ENCODE peak calls at places on chromosomes 11 and 22, in ten cellular contexts. One of them, this sample, is unnamed.

GRCh38 chr11:130454495-130455262 is 6.2 kb downstream of the ADAMTS15 start:
- DNase-seq in OCI-LY7: no peak
- DNase-seq in H9: no peak
- DNase-seq in MM.1S: no peak
- DNase-seq in GM23338: no peak
- DNase-seq in HCT116: no peak
- DNase-seq in fibroblast of lung: peak
- DNase-seq in IMR-90: peak
- DNase-seq in astrocyte: peak
- DNase-seq in endothelial cell of umbilical vein: no peak
- DNase-seq in this sample: no peak

GRCh38 chr22:50610581-50610980 is 10.0 kb downstream of the MAPK8IP2 start:
- DNase-seq in IMR-90: no peak
- DNase-seq in fibroblast of lung: no peak
- DNase-seq in HCT116: no peak
- DNase-seq in OCI-LY7: no peak
- DNase-seq in H9: no peak
- DNase-seq in GM23338: no peak
- DNase-seq in MM.1S: no peak
- DNase-seq in endothelial cell of umbilical vein: no peak
- DNase-seq in astrocyte: no peak
- DNase-seq in this sample: no peak

GRCh38 chr11:123740787-123741158 is 687 bp downstream of the ZNF202 start:
- DNase-seq in OCI-LY7: no peak
- DNase-seq in IMR-90: no peak
- DNase-seq in MM.1S: no peak
- DNase-seq in GM23338: no peak
- DNase-seq in astrocyte: no peak
- DNase-seq in HCT116: no peak
- DNase-seq in H9: no peak
- DNase-seq in fibroblast of lung: peak
- DNase-seq in endothelial cell of umbilical vein: no peak
- DNase-seq in this sample: peak

GRCh38 chr11:66853242-66854229 is 3.3 kb upstream of the LRFN4 start:
- DNase-seq in MM.1S: no peak
- DNase-seq in endothelial cell of umbilical vein: no peak
- DNase-seq in astrocyte: no peak
- DNase-seq in H9: no peak
- DNase-seq in OCI-LY7: no peak
- DNase-seq in fibroblast of lung: no peak
- DNase-seq in GM23338: no peak
- DNase-seq in IMR-90: no peak
- DNase-seq in HCT116: no peak
- DNase-seq in this sample: no peak

GRCh38 chr11:66904055-66904454 is 47.2 kb downstream of the LRFN4 start:
- DNase-seq in astrocyte: no peak
- DNase-seq in HCT116: peak
- DNase-seq in MM.1S: no peak
- DNase-seq in GM23338: no peak
- DNase-seq in IMR-90: peak
- DNase-seq in OCI-LY7: no peak
- DNase-seq in fibroblast of lung: peak
- DNase-seq in endothelial cell of umbilical vein: peak
- DNase-seq in H9: no peak
- DNase-seq in this sample: peak

GRCh38 chr22:40958329-40958728 is 7.2 kb downstream of the RBX1 start:
- DNase-seq in MM.1S: no peak
- DNase-seq in fibroblast of lung: no peak
- DNase-seq in endothelial cell of umbilical vein: no peak
- DNase-seq in astrocyte: no peak
- DNase-seq in IMR-90: no peak
- DNase-seq in H9: no peak
- DNase-seq in GM23338: no peak
- DNase-seq in HCT116: no peak
- DNase-seq in OCI-LY7: no peak
- DNase-seq in this sample: no peak

GRCh38 chr11:112941096-112941495 is 20.1 kb upstream of the NCAM1 start:
- DNase-seq in astrocyte: no peak
- DNase-seq in OCI-LY7: no peak
- DNase-seq in GM23338: no peak
- DNase-seq in MM.1S: no peak
- DNase-seq in IMR-90: no peak
- DNase-seq in endothelial cell of umbilical vein: no peak
- DNase-seq in H9: no peak
- DNase-seq in HCT116: no peak
- DNase-seq in fibroblast of lung: no peak
- DNase-seq in this sample: no peak

GRCh38 chr11:8671651-8672062 is 10.8 kb downstream of the TRIM66 start:
- DNase-seq in HCT116: no peak
- DNase-seq in OCI-LY7: no peak
- DNase-seq in MM.1S: no peak
- DNase-seq in GM23338: no peak
- DNase-seq in endothelial cell of umbilical vein: no peak
- DNase-seq in astrocyte: peak
- DNase-seq in H9: peak
- DNase-seq in fibroblast of lung: peak
- DNase-seq in IMR-90: peak
- DNase-seq in this sample: no peak

GRCh38 chr11:97751405-97751804 is 1269.3 kb upstream of the CNTN5 start:
- DNase-seq in IMR-90: no peak
- DNase-seq in GM23338: no peak
- DNase-seq in MM.1S: no peak
- DNase-seq in endothelial cell of umbilical vein: no peak
- DNase-seq in astrocyte: no peak
- DNase-seq in fibroblast of lung: no peak
- DNase-seq in H9: no peak
- DNase-seq in OCI-LY7: no peak
- DNase-seq in HCT116: no peak
- DNase-seq in this sample: no peak

GRCh38 chr11:59463176-59463575 is 6.4 kb downstream of the OR4D6 start:
- DNase-seq in GM23338: peak
- DNase-seq in OCI-LY7: no peak
- DNase-seq in endothelial cell of umbilical vein: peak
- DNase-seq in HCT116: no peak
- DNase-seq in fibroblast of lung: no peak
- DNase-seq in astrocyte: no peak
- DNase-seq in H9: no peak
- DNase-seq in IMR-90: no peak
- DNase-seq in MM.1S: no peak
- DNase-seq in this sample: peak

GRCh38 chr11:33893711-33894401 is 2.0 kb upstream of the LMO2 start:
- DNase-seq in GM23338: no peak
- DNase-seq in HCT116: no peak
- DNase-seq in endothelial cell of umbilical vein: no peak
- DNase-seq in IMR-90: no peak
- DNase-seq in OCI-LY7: peak
- DNase-seq in MM.1S: peak
- DNase-seq in fibroblast of lung: peak
- DNase-seq in astrocyte: peak
- DNase-seq in H9: no peak
- DNase-seq in this sample: no peak

GRCh38 chr22:28246392-28246791 is 327.3 kb upstream of the PITPNB start:
- DNase-seq in astrocyte: peak
- DNase-seq in HCT116: no peak
- DNase-seq in fibroblast of lung: peak
- DNase-seq in IMR-90: peak
- DNase-seq in OCI-LY7: no peak
- DNase-seq in H9: no peak
- DNase-seq in endothelial cell of umbilical vein: no peak
- DNase-seq in GM23338: no peak
- DNase-seq in MM.1S: no peak
- DNase-seq in this sample: no peak

GRCh38 chr11:61004841-61005240 is 33.4 kb downstream of the CD6 start:
- DNase-seq in IMR-90: no peak
- DNase-seq in GM23338: no peak
- DNase-seq in MM.1S: no peak
- DNase-seq in astrocyte: no peak
- DNase-seq in HCT116: no peak
- DNase-seq in endothelial cell of umbilical vein: no peak
- DNase-seq in fibroblast of lung: peak
- DNase-seq in OCI-LY7: no peak
- DNase-seq in H9: no peak
- DNase-seq in this sample: no peak

GRCh38 chr11:122863704-122864326 is 18.7 kb upstream of the JHY start:
- DNase-seq in HCT116: peak
- DNase-seq in GM23338: peak
- DNase-seq in fibroblast of lung: peak
- DNase-seq in endothelial cell of umbilical vein: peak
- DNase-seq in MM.1S: peak
- DNase-seq in OCI-LY7: peak
- DNase-seq in IMR-90: peak
- DNase-seq in H9: no peak
- DNase-seq in astrocyte: peak
- DNase-seq in this sample: peak

GRCh38 chr11:12968101-12968500 is 41.0 kb upstream of the RASSF10 start:
- DNase-seq in HCT116: no peak
- DNase-seq in astrocyte: no peak
- DNase-seq in IMR-90: no peak
- DNase-seq in fibroblast of lung: no peak
- DNase-seq in MM.1S: no peak
- DNase-seq in OCI-LY7: no peak
- DNase-seq in H9: no peak
- DNase-seq in endothelial cell of umbilical vein: no peak
- DNase-seq in GM23338: no peak
- DNase-seq in this sample: peak

GRCh38 chr11:26243426-26243825 is 88.5 kb upstream of the ANO3 start:
- DNase-seq in H9: no peak
- DNase-seq in IMR-90: peak
- DNase-seq in endothelial cell of umbilical vein: no peak
- DNase-seq in fibroblast of lung: peak
- DNase-seq in HCT116: no peak
- DNase-seq in GM23338: no peak
- DNase-seq in MM.1S: no peak
- DNase-seq in astrocyte: peak
- DNase-seq in OCI-LY7: no peak
- DNase-seq in this sample: peak
- H2AFZ ChIP-seq in H9: no peak
- H2AFZ ChIP-seq in IMR-90: no peak
- H2AFZ ChIP-seq in endothelial cell of umbilical vein: no peak
- H2AFZ ChIP-seq in fibroblast of lung: no peak
- H2AFZ ChIP-seq in HCT116: no peak
- H2AFZ ChIP-seq in GM23338: no peak
- H2AFZ ChIP-seq in MM.1S: no peak
- H2AFZ ChIP-seq in astrocyte: no peak
- H2AFZ ChIP-seq in OCI-LY7: no peak
- H2AFZ ChIP-seq in this sample: no peak

DNA sequence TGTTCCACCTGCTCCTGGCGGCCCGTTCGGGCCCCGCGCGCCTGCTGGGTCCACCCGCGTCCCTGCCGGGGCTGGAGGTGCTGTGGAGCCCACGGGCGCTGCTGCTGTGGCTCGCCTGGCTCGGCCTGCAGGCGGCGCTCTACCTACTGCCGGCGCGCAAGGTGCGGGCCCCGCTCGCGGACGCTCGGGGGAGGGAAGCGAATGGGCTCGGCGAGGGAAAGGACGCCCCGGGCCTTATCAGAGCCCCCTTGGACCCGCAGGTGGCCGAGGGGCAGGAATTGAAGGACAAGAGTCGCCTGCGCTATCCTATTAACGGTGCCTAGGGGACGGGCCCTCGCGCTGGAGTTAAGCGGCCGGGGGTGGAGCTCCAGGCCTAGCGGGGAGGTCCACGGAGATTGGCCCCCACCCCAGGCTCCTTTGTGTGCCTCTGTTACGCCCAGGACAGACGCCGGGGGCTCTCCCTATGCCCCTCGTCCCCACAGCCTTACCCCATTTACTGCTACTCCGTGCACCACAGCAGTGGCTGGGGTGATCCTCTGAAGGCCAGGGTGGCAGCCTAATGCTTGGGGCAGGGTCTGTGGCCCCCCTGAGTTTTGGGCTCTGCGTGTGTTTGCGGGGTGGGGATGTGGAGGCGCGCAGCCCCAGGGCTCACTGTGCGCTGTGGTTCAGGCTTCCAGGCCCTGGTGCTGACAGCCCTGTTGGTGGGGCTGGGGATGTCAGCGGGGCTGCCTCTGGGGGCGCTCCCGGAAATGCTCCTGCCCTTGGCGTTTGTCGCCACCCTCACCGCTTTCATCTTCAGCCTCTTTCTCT is 1.1 kb downstream of the TM7SF2 start:
- DNase-seq in IMR-90: peak
- DNase-seq in endothelial cell of umbilical vein: peak
- DNase-seq in HCT116: no peak
- DNase-seq in fibroblast of lung: peak
- DNase-seq in OCI-LY7: peak
- DNase-seq in astrocyte: no peak
- DNase-seq in GM23338: peak
- DNase-seq in H9: peak
- DNase-seq in MM.1S: peak
- DNase-seq in this sample: peak
- H2AFZ ChIP-seq in IMR-90: peak
- H2AFZ ChIP-seq in endothelial cell of umbilical vein: peak
- H2AFZ ChIP-seq in HCT116: no peak
- H2AFZ ChIP-seq in fibroblast of lung: peak
- H2AFZ ChIP-seq in OCI-LY7: peak
- H2AFZ ChIP-seq in astrocyte: no peak
- H2AFZ ChIP-seq in GM23338: peak
- H2AFZ ChIP-seq in H9: no peak
- H2AFZ ChIP-seq in MM.1S: peak
- H2AFZ ChIP-seq in this sample: peak

GRCh38 chr11:26512196-26512595 is 59.9 kb downstream of the MUC15 start:
- DNase-seq in endothelial cell of umbilical vein: no peak
- DNase-seq in fibroblast of lung: no peak
- DNase-seq in HCT116: no peak
- DNase-seq in GM23338: no peak
- DNase-seq in OCI-LY7: no peak
- DNase-seq in IMR-90: no peak
- DNase-seq in astrocyte: no peak
- DNase-seq in H9: no peak
- DNase-seq in MM.1S: no peak
- DNase-seq in this sample: no peak

GRCh38 chr11:26510201-26510600 is 61.9 kb downstream of the MUC15 start:
- DNase-seq in MM.1S: no peak
- DNase-seq in astrocyte: no peak
- DNase-seq in fibroblast of lung: no peak
- DNase-seq in endothelial cell of umbilical vein: no peak
- DNase-seq in IMR-90: no peak
- DNase-seq in OCI-LY7: no peak
- DNase-seq in GM23338: no peak
- DNase-seq in HCT116: no peak
- DNase-seq in H9: no peak
- DNase-seq in this sample: no peak

GRCh38 chr11:26507229-26507628 is 64.8 kb downstream of the MUC15 start:
- DNase-seq in endothelial cell of umbilical vein: no peak
- DNase-seq in fibroblast of lung: no peak
- DNase-seq in astrocyte: no peak
- DNase-seq in HCT116: no peak
- DNase-seq in IMR-90: no peak
- DNase-seq in H9: no peak
- DNase-seq in GM23338: no peak
- DNase-seq in OCI-LY7: no peak
- DNase-seq in MM.1S: no peak
- DNase-seq in this sample: no peak

GRCh38 chr11:26510756-26511155 is 61.3 kb downstream of the MUC15 start:
- DNase-seq in HCT116: no peak
- DNase-seq in fibroblast of lung: no peak
- DNase-seq in H9: no peak
- DNase-seq in MM.1S: no peak
- DNase-seq in astrocyte: no peak
- DNase-seq in endothelial cell of umbilical vein: no peak
- DNase-seq in GM23338: no peak
- DNase-seq in OCI-LY7: no peak
- DNase-seq in IMR-90: no peak
- DNase-seq in this sample: no peak
- H2AFZ ChIP-seq in HCT116: no peak
- H2AFZ ChIP-seq in fibroblast of lung: no peak
- H2AFZ ChIP-seq in H9: no peak
- H2AFZ ChIP-seq in MM.1S: no peak
- H2AFZ ChIP-seq in astrocyte: no peak
- H2AFZ ChIP-seq in endothelial cell of umbilical vein: no peak
- H2AFZ ChIP-seq in GM23338: no peak
- H2AFZ ChIP-seq in OCI-LY7: no peak
- H2AFZ ChIP-seq in IMR-90: no peak
- H2AFZ ChIP-seq in this sample: no peak

GRCh38 chr11:86999859-87000753 is 37.6 kb upstream of the TMEM135 start:
- DNase-seq in astrocyte: peak
- DNase-seq in GM23338: peak
- DNase-seq in HCT116: no peak
- DNase-seq in IMR-90: peak
- DNase-seq in fibroblast of lung: peak
- DNase-seq in OCI-LY7: no peak
- DNase-seq in MM.1S: no peak
- DNase-seq in endothelial cell of umbilical vein: peak
- DNase-seq in H9: no peak
- DNase-seq in this sample: peak
- H2AFZ ChIP-seq in astrocyte: no peak
- H2AFZ ChIP-seq in GM23338: peak
- H2AFZ ChIP-seq in HCT116: no peak
- H2AFZ ChIP-seq in IMR-90: no peak
- H2AFZ ChIP-seq in fibroblast of lung: no peak
- H2AFZ ChIP-seq in OCI-LY7: no peak
- H2AFZ ChIP-seq in MM.1S: no peak
- H2AFZ ChIP-seq in endothelial cell of umbilical vein: no peak
- H2AFZ ChIP-seq in H9: no peak
- H2AFZ ChIP-seq in this sample: no peak

This sample was measured in PC-3.